ENCODE peak calls at places on chromosomes 5 and 9, in four cellular contexts. J is WTC11, D is SK-N-SH, R is K562. I is an unnamed sample.

GRCh38 chr5:98513378-98513777 is 260.1 kb upstream of the RGMB start:
- DNase-seq in J (peak), D (no peak), R (no peak), I (no peak)

GRCh38 chr9:136644343-136644592 is 18.4 kb upstream of the EGFL7 start:
- DNase-seq in J (no peak), D (no peak), R (no peak), I (no peak)

GRCh38 chr5:88839238-88839637 is 43.7 kb downstream of the MEF2C start:
- DNase-seq in J (no peak), D (no peak), R (no peak), I (no peak)

GRCh38 chr5:98108497-98108896 is 665.0 kb upstream of the RGMB start:
- DNase-seq in J (no peak), D (no peak), R (no peak), I (no peak)

GRCh38 chr5:172866802-172867748 is 33.0 kb downstream of the ERGIC1 start:
- DNase-seq in J (no peak), D (no peak), R (no peak), I (no peak)

GRCh38 chr5:56569051-56569450 is 246.3 kb upstream of the MAP3K1 start:
- DNase-seq in J (no peak), D (no peak), R (no peak), I (no peak)

GRCh38 chr5:38871790-38872551 is 26.2 kb downstream of the OSMR start:
- DNase-seq in J (no peak), D (no peak), R (peak), I (peak)

GRCh38 chr5:72288923-72289322 is 31.1 kb downstream of the MRPS27 start:
- DNase-seq in J (no peak), D (no peak), R (no peak), I (no peak)

GRCh38 chr9:128845186-128845931 is 15.8 kb upstream of the SPOUT1 start:
- DNase-seq in J (peak), D (peak), R (peak), I (peak)

GRCh38 chr9:95082401-95083084 is 235.0 kb downstream of the FANCC start:
- DNase-seq in J (no peak), D (no peak), R (no peak), I (no peak)

GRCh38 chr5:82163459-82164108 is 114.6 kb downstream of the RPS23 start:
- DNase-seq in J (no peak), D (no peak), R (no peak), I (no peak)

GRCh38 chr9:78213696-78214095 is 22.2 kb upstream of the CEP78 start:
- DNase-seq in J (no peak), D (peak), R (no peak), I (peak)

GRCh38 chr9:122389799-122390481 is 19.1 kb downstream of the PTGS1 start:
- DNase-seq in J (no peak), D (no peak), R (no peak), I (no peak)

GRCh38 chr5:86570427-86571083 is 47.2 kb upstream of the COX7C start:
- DNase-seq in J (no peak), D (peak), R (peak), I (peak)

GRCh38 chr9:135098400-135099105 is 11.1 kb downstream of the OLFM1 start:
- DNase-seq in J (peak), D (no peak), R (peak), I (no peak)

GRCh38 chr5:61866930-61867329 is 439.1 kb upstream of the KIF2A start:
- DNase-seq in J (no peak), D (no peak), R (peak), I (no peak)

GRCh38 chr9:38046669-38047300 is 22.2 kb downstream of the SHB start:
- DNase-seq in J (no peak), D (no peak), R (no peak), I (peak)

GRCh38 chr9:133182151-133182550 is 18.4 kb upstream of the GBGT1 start:
- DNase-seq in J (no peak), D (no peak), R (no peak), I (no peak)

GRCh38 chr9:21904371-21904770 is 89.8 kb downstream of the CDKN2A start:
- DNase-seq in J (no peak), D (no peak), R (no peak), I (no peak)

GRCh38 chr5:61280766-61281427 is 51.2 kb upstream of the ZSWIM6 start:
- DNase-seq in J (no peak), D (no peak), R (no peak), I (no peak)

GRCh38 chr9:123438321-123438720 is 82.3 kb downstream of the CRB2 start:
- DNase-seq in J (no peak), D (no peak), R (no peak), I (no peak)

GRCh38 chr9:104743377-104743985 is 4.0 kb upstream of the NIPSNAP3A start:
- DNase-seq in J (no peak), D (peak), R (peak), I (peak)

GRCh38 chr5:135944967-135945560 is 9.7 kb downstream of the LECT2 start:
- DNase-seq in J (peak), D (peak), R (peak), I (peak)

GRCh38 chr5:173941102-173941501 is 47.9 kb upstream of the C5orf47 start:
- DNase-seq in J (no peak), D (no peak), R (no peak), I (no peak)

GRCh38 chr5:142432961-142433360 is 108.1 kb upstream of the SPRY4 start:
- DNase-seq in J (no peak), D (no peak), R (no peak), I (no peak)

GRCh38 chr5:101611039-101611438 is 685.0 kb downstream of the SLCO4C1 start:
- DNase-seq in J (no peak), D (no peak), R (no peak), I (no peak)

GRCh38 chr5:147204576-147204975 is 30.2 kb upstream of the STK32A start:
- DNase-seq in J (no peak), D (no peak), R (no peak), I (no peak)

GRCh38 chr5:134026521-134027202 is 21.9 kb upstream of the VDAC1 start:
- DNase-seq in J (peak), D (peak), R (peak), I (peak)

GRCh38 chr5:131274341-131275063 is 10.6 kb downstream of the CDC42SE2 start:
- DNase-seq in J (no peak), D (no peak), R (no peak), I (no peak)

GRCh38 chr9:93087971-93088655 is 7.9 kb upstream of the CARD19 start:
- DNase-seq in J (no peak), D (peak), R (no peak), I (no peak)

GRCh38 chr9:72203205-72203803 is 54.1 kb downstream of the GDA start:
- DNase-seq in J (peak), D (peak), R (peak), I (peak)

GRCh38 chr9:72864327-72864726 is 88.5 kb downstream of the ALDH1A1 start:
- DNase-seq in J (no peak), D (no peak), R (no peak), I (no peak)

DNA sequence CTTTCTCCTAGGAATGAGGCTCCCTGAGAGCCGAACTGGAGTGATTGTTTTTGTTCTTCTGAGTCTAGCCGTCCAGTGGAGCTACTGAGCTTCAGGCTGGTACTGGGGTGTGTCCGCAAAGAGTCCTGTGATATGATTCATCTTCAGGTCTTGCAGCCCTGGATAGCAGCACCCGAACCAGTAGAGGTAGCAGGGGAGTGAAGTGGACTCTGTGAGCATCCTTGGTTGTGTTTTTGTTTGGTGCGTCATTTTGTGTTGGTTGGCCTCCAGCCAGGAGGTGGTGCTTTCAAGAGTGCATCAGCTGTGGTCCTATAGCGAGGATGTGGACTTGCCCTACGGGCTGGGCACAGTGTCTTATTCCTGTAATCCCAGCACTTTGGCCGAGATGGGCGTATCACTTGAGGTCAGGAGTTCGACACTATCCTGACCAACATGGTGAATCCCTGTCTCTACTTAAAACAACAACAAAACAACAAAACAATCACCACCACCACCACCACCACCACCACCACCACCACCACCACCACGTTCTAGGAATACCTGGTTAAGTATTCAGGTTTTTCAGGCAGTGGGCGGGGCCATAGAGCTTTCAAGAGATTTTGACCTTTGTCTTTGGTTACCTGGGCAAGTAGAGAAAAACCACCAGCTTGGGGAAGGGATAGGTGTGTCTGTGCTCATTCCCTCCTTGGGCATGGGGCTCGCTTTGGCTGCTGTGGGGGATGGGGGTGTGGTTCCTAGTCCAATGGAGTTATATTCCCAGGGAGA is 154.0 kb downstream of the WDR70 start:
- DNase-seq in J (no peak), D (no peak), R (no peak), I (no peak)
- TF ChIP-seq FOXJ3 in J (no peak), D (no peak), R (no peak), I (no peak)

DNA sequence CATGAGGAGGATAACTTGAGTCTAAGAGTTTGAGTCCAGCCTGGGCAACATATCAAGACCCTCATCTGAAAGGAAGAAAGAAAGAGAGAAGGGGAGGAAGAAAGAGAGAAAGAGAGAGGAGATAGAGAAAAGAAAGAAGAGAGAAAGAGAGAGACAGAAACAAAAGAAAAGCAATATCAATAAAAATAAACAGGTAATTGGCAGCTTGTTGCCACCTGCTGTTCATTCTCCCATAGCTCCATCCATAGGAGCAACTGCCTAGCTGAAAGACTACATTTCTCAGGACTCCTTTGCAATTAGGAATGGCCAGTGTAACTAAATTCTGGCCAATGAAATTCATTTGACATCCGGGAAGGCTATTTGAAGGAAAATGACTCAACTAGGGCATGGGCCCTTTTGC is 4.6 kb upstream of the TTC39B start:
- DNase-seq in J (no peak), D (no peak), R (no peak), I (no peak)
- TF ChIP-seq FOXJ3 in J (no peak), D (no peak), R (no peak), I (no peak)

GRCh38 chr5:150670961-150671337 is 9.9 kb downstream of the MYOZ3 start:
- DNase-seq in J (no peak), D (no peak), R (no peak), I (no peak)

GRCh38 chr5:150671509-150672236 is 10.6 kb downstream of the MYOZ3 start:
- DNase-seq in J (peak), D (peak), R (peak), I (no peak)

GRCh38 chr5:150672884-150673275 is 11.8 kb downstream of the MYOZ3 start:
- DNase-seq in J (no peak), D (no peak), R (no peak), I (no peak)

GRCh38 chr5:150670275-150670960 is 9.4 kb downstream of the MYOZ3 start:
- DNase-seq in J (no peak), D (no peak), R (peak), I (no peak)

GRCh38 chr5:150672237-150672883 is 11.3 kb downstream of the MYOZ3 start:
- DNase-seq in J (peak), D (peak), R (peak), I (no peak)
- TF ChIP-seq FOXJ3 in J (no peak), D (no peak), R (no peak), I (no peak)

GRCh38 chr5:5418006-5418405 is 4.5 kb upstream of the ICE1 start:
- DNase-seq in J (no peak), D (no peak), R (no peak), I (no peak)

GRCh38 chr5:5416733-5417132 is 5.7 kb upstream of the ICE1 start:
- DNase-seq in J (no peak), D (no peak), R (no peak), I (no peak)

GRCh38 chr5:5418764-5419163 is 3.7 kb upstream of the ICE1 start:
- DNase-seq in J (no peak), D (no peak), R (no peak), I (no peak)

GRCh38 chr5:5419291-5420210 is 2.9 kb upstream of the ICE1 start:
- DNase-seq in J (peak), D (peak), R (peak), I (peak)

DNA sequence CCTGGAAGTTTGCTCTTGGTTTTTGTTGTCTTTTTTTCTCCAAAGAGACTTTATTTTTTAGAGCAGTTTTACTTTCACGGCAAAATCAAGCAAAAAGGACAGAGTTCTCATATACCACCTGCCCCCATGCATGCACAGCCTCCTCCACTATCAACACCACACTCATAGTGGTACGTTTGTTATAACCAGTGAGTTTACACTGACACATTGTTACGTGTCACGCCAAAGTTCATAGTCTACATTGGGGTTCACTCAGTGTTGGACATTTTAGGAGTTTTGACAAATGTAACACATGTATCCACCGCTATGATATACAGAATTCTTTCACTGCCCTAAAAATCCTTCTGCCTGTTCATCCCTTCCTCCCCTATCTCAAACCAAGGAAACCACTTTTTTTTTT is 7.5 kb upstream of the ICE1 start:
- DNase-seq in J (no peak), D (no peak), R (no peak), I (peak)
- TF ChIP-seq FOXJ3 in J (no peak), D (no peak), R (no peak), I (no peak)

GRCh38 chr9:131282688-131283422 is 6.5 kb upstream of the FAM78A start:
- DNase-seq in J (peak), D (peak), R (no peak), I (no peak)
- TF ChIP-seq FOXJ3 in J (no peak), D (no peak), R (no peak), I (no peak)

I was measured in HepG2.